ENCODE peak calls at places on chromosomes 1 and 21, in four cellular contexts. One of them, this sample, is unnamed.

GRCh38 chr1:245007686-245008085 is 143.3 kb upstream of the HNRNPU start:
- DNase-seq in H1: no peak
- DNase-seq in HepG2: no peak
- DNase-seq in GM12878: no peak
- DNase-seq in this sample: no peak

GRCh38 chr1:10179751-10180150 is 30.6 kb upstream of the KIF1B start:
- DNase-seq in HepG2: no peak
- DNase-seq in H1: no peak
- DNase-seq in GM12878: no peak
- DNase-seq in this sample: no peak

GRCh38 chr1:229879746-229880145 is 187.3 kb upstream of the GALNT2 start:
- DNase-seq in HepG2: no peak
- DNase-seq in GM12878: no peak
- DNase-seq in H1: no peak
- DNase-seq in this sample: no peak

GRCh38 chr1:202987922-202988583 is 19.1 kb upstream of the TMEM183A start:
- DNase-seq in GM12878: no peak
- DNase-seq in H1: no peak
- DNase-seq in HepG2: no peak
- DNase-seq in this sample: no peak

GRCh38 chr1:201335901-201336300 is 41.6 kb downstream of the TNNT2 start:
- DNase-seq in GM12878: no peak
- DNase-seq in H1: no peak
- DNase-seq in HepG2: no peak
- DNase-seq in this sample: no peak

GRCh38 chr1:203572134-203572625 is 54.5 kb upstream of the ATP2B4 start:
- DNase-seq in GM12878: no peak
- DNase-seq in H1: no peak
- DNase-seq in HepG2: no peak
- DNase-seq in this sample: peak; percentile 87

GRCh38 chr1:4962836-4963235 is 308.4 kb downstream of the AJAP1 start:
- DNase-seq in HepG2: no peak
- DNase-seq in H1: no peak
- DNase-seq in GM12878: no peak
- DNase-seq in this sample: no peak

GRCh38 chr1:227604446-227604845 is 41.1 kb downstream of the ZNF678 start:
- DNase-seq in GM12878: no peak
- DNase-seq in H1: no peak
- DNase-seq in HepG2: no peak
- DNase-seq in this sample: no peak

GRCh38 chr1:31398246-31398645 is 14.8 kb upstream of the SERINC2 start:
- DNase-seq in H1: no peak
- DNase-seq in HepG2: no peak
- DNase-seq in GM12878: no peak
- DNase-seq in this sample: no peak

GRCh38 chr1:116806245-116806644 is 52.0 kb downstream of the CD2 start:
- DNase-seq in H1: no peak
- DNase-seq in HepG2: no peak
- DNase-seq in GM12878: peak; percentile 76
- DNase-seq in this sample: no peak

GRCh38 chr1:31926846-31927660 is 11.1 kb downstream of the PTP4A2 start:
- DNase-seq in H1: no peak
- DNase-seq in GM12878: no peak
- DNase-seq in HepG2: no peak
- DNase-seq in this sample: no peak

GRCh38 chr1:207084701-207085180 is 3.9 kb upstream of the C4BPB start:
- DNase-seq in GM12878: no peak
- DNase-seq in H1: peak; percentile 27
- DNase-seq in HepG2: peak; percentile 71
- DNase-seq in this sample: peak; percentile 83

GRCh38 chr1:240515505-240515904 is 96.5 kb downstream of the GREM2 start:
- DNase-seq in HepG2: no peak
- DNase-seq in H1: no peak
- DNase-seq in GM12878: no peak
- DNase-seq in this sample: no peak

GRCh38 chr1:114107474-114108175 is 46.0 kb downstream of the SYT6 start:
- DNase-seq in GM12878: no peak
- DNase-seq in HepG2: no peak
- DNase-seq in H1: no peak
- DNase-seq in this sample: no peak

GRCh38 chr1:9652379-9653194 is 1.1 kb downstream of the PIK3CD start:
- DNase-seq in H1: no peak
- DNase-seq in HepG2: no peak
- DNase-seq in GM12878: no peak
- DNase-seq in this sample: no peak

GRCh38 chr1:54456921-54457529 is 50.8 kb upstream of the SSBP3 start:
- DNase-seq in GM12878: no peak
- DNase-seq in HepG2: no peak
- DNase-seq in H1: no peak
- DNase-seq in this sample: no peak

DNA sequence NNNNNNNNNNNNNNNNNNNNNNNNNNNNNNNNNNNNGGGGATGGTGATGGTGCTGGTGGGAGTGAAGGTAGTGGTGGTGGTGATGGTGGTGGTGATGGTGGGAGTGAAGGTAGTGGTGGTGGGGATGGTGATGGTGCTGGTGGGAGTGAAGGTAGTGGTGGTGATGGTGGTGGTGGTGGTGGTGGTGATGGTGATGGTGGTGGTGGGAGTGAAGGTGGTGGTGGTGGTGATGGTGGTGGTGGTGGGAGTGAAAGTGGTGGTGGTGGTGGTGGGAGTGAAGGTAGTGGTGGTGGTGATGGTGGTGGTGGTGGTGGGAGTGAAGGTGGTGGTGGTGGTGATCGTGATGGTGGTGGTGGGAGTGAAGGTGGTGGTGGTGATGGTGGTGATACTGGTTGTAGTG is 93.6 kb downstream of the CRYAA start:
- DNase-seq in HepG2: no peak
- DNase-seq in H1: no peak
- DNase-seq in GM12878: no peak
- DNase-seq in this sample: no peak
- TF ChIP-seq SUZ12 in HepG2: no peak
- TF ChIP-seq SUZ12 in H1: no peak
- TF ChIP-seq SUZ12 in GM12878: no peak
- TF ChIP-seq SUZ12 in this sample: no peak

GRCh38 chr1:11535761-11536572 is 57.0 kb downstream of the DISP3 start:
- DNase-seq in HepG2: peak; percentile 6
- DNase-seq in GM12878: no peak
- DNase-seq in H1: no peak
- DNase-seq in this sample: no peak
- H3K9ac ChIP-seq in HepG2: no peak overlapping the region
- H3K9ac ChIP-seq in GM12878: no peak overlapping the region
- H3K9ac ChIP-seq in H1: no peak overlapping the region
- H3K9ac ChIP-seq in this sample: no peak overlapping the region

GRCh38 chr1:5989731-5990271 is 2.4 kb downstream of the NPHP4 start:
- DNase-seq in HepG2: no peak
- DNase-seq in H1: no peak
- DNase-seq in GM12878: no peak
- DNase-seq in this sample: no peak
- TF ChIP-seq SUZ12 in HepG2: no peak
- TF ChIP-seq SUZ12 in H1: no peak
- TF ChIP-seq SUZ12 in GM12878: no peak
- TF ChIP-seq SUZ12 in this sample: no peak

GRCh38 chr1:184387069-184387870 is 441 bp downstream of the C1orf21 start:
- DNase-seq in H1: no peak
- DNase-seq in HepG2: no peak
- DNase-seq in GM12878: no peak
- DNase-seq in this sample: no peak
- H3K9ac ChIP-seq in H1: peak overlapping the region; percentile 75
- H3K9ac ChIP-seq in HepG2: no peak overlapping the region
- H3K9ac ChIP-seq in GM12878: no peak overlapping the region
- H3K9ac ChIP-seq in this sample: peak overlapping the region; percentile 92

DNA sequence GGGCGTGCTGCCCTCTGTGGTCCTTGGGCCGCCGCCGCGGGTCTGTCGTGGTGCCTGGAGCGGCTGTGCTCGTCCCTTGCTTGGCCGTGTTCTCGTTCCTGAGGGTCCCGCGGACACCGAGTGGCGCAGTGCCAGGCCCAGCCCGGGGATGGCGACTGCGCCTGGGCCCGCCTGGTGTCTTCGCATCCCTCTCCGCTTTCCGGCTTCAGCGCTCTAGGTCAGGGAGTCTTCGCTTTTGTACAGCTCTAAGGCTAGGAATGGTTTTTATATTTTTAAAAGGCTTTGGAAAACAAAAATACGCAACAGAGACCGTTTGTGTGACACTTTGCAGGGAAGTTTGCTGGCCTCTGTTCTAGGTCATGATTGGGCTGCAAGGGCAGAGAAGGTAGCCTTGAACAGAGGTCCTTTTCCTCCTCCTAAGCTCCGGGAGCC is 657 bp downstream of the SOD1 start:
- DNase-seq in HepG2: no peak
- DNase-seq in H1: no peak
- DNase-seq in GM12878: no peak
- DNase-seq in this sample: no peak
- TF ChIP-seq SUZ12 in HepG2: no peak
- TF ChIP-seq SUZ12 in H1: no peak
- TF ChIP-seq SUZ12 in GM12878: no peak
- TF ChIP-seq SUZ12 in this sample: no peak

GRCh38 chr1:66374148-66374547 is 159.8 kb upstream of the SGIP1 start:
- DNase-seq in HepG2: no peak
- DNase-seq in H1: no peak
- DNase-seq in GM12878: peak; percentile 72
- DNase-seq in this sample: no peak

GRCh38 chr1:66373072-66373685 is 160.8 kb upstream of the SGIP1 start:
- DNase-seq in GM12878: no peak
- DNase-seq in HepG2: no peak
- DNase-seq in H1: no peak
- DNase-seq in this sample: no peak

GRCh38 chr1:66374561-66375111 is 159.3 kb upstream of the SGIP1 start:
- DNase-seq in HepG2: no peak
- DNase-seq in GM12878: peak; percentile 96
- DNase-seq in H1: no peak
- DNase-seq in this sample: no peak

GRCh38 chr1:66372522-66373071 is 161.4 kb upstream of the SGIP1 start:
- DNase-seq in GM12878: no peak
- DNase-seq in HepG2: no peak
- DNase-seq in H1: no peak
- DNase-seq in this sample: no peak

GRCh38 chr1:66375125-66375524 is 158.8 kb upstream of the SGIP1 start:
- DNase-seq in H1: no peak
- DNase-seq in GM12878: no peak
- DNase-seq in HepG2: no peak
- DNase-seq in this sample: no peak
- H3K9ac ChIP-seq in H1: no peak overlapping the region
- H3K9ac ChIP-seq in GM12878: peak overlapping the region; percentile 24
- H3K9ac ChIP-seq in HepG2: no peak overlapping the region
- H3K9ac ChIP-seq in this sample: no peak overlapping the region

GRCh38 chr1:17480846-17481245 is 41.4 kb upstream of the RCC2 start:
- DNase-seq in GM12878: no peak
- DNase-seq in HepG2: no peak
- DNase-seq in H1: no peak
- DNase-seq in this sample: no peak

GRCh38 chr1:17471393-17471792 is 31.9 kb upstream of the RCC2 start:
- DNase-seq in GM12878: no peak
- DNase-seq in HepG2: no peak
- DNase-seq in H1: no peak
- DNase-seq in this sample: no peak

GRCh38 chr1:17470021-17470799 is 30.7 kb upstream of the RCC2 start:
- DNase-seq in H1: peak; percentile 72
- DNase-seq in GM12878: no peak
- DNase-seq in HepG2: no peak
- DNase-seq in this sample: peak; percentile 83

GRCh38 chr1:17472814-17473213 is 33.3 kb upstream of the RCC2 start:
- DNase-seq in GM12878: no peak
- DNase-seq in HepG2: no peak
- DNase-seq in H1: no peak
- DNase-seq in this sample: no peak

DNA sequence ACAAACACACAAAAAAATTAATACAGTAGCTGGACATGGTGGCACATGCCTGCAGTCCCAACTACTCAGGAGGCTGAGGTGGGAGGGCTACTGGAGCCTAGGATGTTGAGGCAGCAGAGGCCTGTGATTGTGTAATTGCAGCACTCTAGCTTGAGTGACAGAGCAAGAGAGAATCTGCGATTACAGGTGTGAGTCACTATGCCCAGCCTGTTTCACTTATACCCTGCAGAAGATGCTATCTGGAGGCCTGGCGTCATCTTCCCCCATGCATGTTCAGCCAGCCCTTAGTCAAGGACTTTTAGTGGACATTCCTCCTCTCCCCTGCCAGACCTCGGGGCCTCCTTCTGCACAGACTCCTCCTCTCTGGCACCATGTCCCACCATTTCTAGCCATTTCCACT is 36.3 kb upstream of the RCC2 start:
- DNase-seq in H1: no peak
- DNase-seq in GM12878: no peak
- DNase-seq in HepG2: no peak
- DNase-seq in this sample: no peak
- TF ChIP-seq SUZ12 in H1: no peak
- TF ChIP-seq SUZ12 in GM12878: no peak
- TF ChIP-seq SUZ12 in HepG2: no peak
- TF ChIP-seq SUZ12 in this sample: no peak

This sample was measured in NT2/D1.